ENCODE peak calls at places on chromosomes 13 and 19, in five cellular contexts. M, T, F, A and H are unnamed samples.

GRCh38 chr19:28646629-28647028 is 566.3 kb downstream of the UQCRFS1 start:
- DNase-seq in T (no peak), A (no peak), F (no peak), M (no peak), H (no peak)

GRCh38 chr19:56601375-56601774 is 6.3 kb downstream of the ZNF71 start:
- DNase-seq in F (no peak), A (no peak), M (no peak), T (no peak), H (no peak)

GRCh38 chr13:21584973-21585592 is 18.9 kb downstream of the MICU2 start:
- DNase-seq in F (no peak), A (no peak), M (no peak), T (no peak), H (no peak)

GRCh38 chr13:30907167-30907761 is 1.2 kb downstream of the MEDAG start:
- DNase-seq in M (no peak), A (no peak), T (no peak), F (peak; percentile 34), H (peak; percentile 65)

GRCh38 chr19:34559045-34559444 is 77.5 kb downstream of the WTIP start:
- DNase-seq in T (no peak), F (no peak), M (no peak), A (no peak), H (peak; percentile 52)

GRCh38 chr13:99892866-99893504 is 78.6 kb downstream of the ZIC5 start:
- DNase-seq in F (no peak), M (no peak), T (no peak), A (no peak), H (no peak)

GRCh38 chr19:11325544-11325943 is 13.9 kb downstream of the RAB3D start:
- DNase-seq in M (no peak), T (no peak), F (no peak), A (no peak), H (no peak)

GRCh38 chr19:54521860-54522513 is 19.4 kb downstream of the LAIR2 start:
- DNase-seq in A (no peak), T (no peak), M (no peak), F (no peak), H (no peak)

GRCh38 chr19:51652266-51652665 is 5.6 kb upstream of the SIGLEC14 start:
- DNase-seq in A (no peak), F (no peak), T (no peak), M (no peak), H (no peak)

GRCh38 chr13:113855931-113856715 is 7.8 kb downstream of the GAS6 start:
- DNase-seq in M (no peak), F (peak; percentile 21), A (peak; percentile 52), T (no peak), H (peak; percentile 68)

GRCh38 chr19:51660975-51661600 is 14.5 kb upstream of the SIGLEC14 start:
- DNase-seq in F (peak; percentile 80), A (no peak), T (peak; percentile 65), M (peak; percentile 85), H (no peak)

GRCh38 chr19:28556371-28556770 is 656.6 kb downstream of the UQCRFS1 start:
- DNase-seq in A (no peak), M (no peak), T (no peak), F (no peak), H (no peak)

GRCh38 chr19:8571006-8571411 is 6.2 kb downstream of the MYO1F start:
- DNase-seq in F (no peak), M (no peak), A (peak; percentile 62), T (peak; percentile 47), H (no peak)

GRCh38 chr19:19105365-19106060 is 32.8 kb downstream of the TMEM161A start:
- DNase-seq in M (peak; percentile 57), T (peak; percentile 51), A (no peak), F (peak; percentile 87), H (peak; percentile 79)

GRCh38 chr19:1173160-1173844 is 766 bp downstream of the SBNO2 start:
- DNase-seq in A (peak; percentile 79), T (no peak), M (no peak), F (peak; percentile 65), H (peak; percentile 85)

GRCh38 chr19:44808463-44809371 is at the start of gene BCAM:
- DNase-seq in M (peak; percentile 57), F (peak; percentile 89), A (peak; percentile 75), T (peak; percentile 82), H (peak; percentile 87)

GRCh38 chr19:43780706-43781525 is at the start of gene KCNN4:
- DNase-seq in M (no peak), F (no peak), A (no peak), T (peak; percentile 57), H (peak; percentile 79)

GRCh38 chr19:43781630-43782310 is 997 bp upstream of the KCNN4 start:
- DNase-seq in T (no peak), M (no peak), F (no peak), A (no peak), H (no peak)

GRCh38 chr19:43778651-43779050 is 2.1 kb downstream of the KCNN4 start:
- DNase-seq in T (no peak), A (no peak), M (no peak), F (no peak), H (no peak)

GRCh38 chr19:43779147-43779819 is 1.5 kb downstream of the KCNN4 start:
- DNase-seq in A (no peak), F (no peak), M (no peak), T (peak; percentile 68), H (peak; percentile 69)

DNA sequence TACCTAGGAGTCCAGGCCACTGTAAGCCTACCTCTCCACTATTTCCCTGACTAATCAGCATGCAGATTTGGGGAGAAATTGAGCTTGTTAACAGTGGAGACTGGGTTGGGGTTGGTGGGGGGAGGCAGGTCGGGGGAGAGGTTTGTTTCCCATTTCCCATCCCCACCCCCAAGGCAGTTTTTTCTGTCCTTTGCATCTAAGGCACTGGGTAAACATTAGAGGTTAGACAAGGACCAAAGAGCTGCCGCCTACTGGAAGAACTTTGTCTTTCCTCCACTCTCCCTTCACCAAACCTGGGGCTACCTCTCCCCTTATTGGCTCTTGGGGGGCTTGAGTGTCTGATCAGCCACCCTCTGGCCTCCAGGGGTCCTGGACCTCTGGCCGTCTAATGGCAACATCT is 953 bp downstream of the KCNN4 start:
- DNase-seq in T (no peak), A (no peak), M (no peak), F (no peak), H (no peak)
- H3K4me1 ChIP-seq in T (peaks cover 49% of the 10 kb centered on the region), A (peaks cover 65% of the 10 kb centered on the region), M (peaks cover 28% of the 10 kb centered on the region), F (peaks cover under 1% of the 10 kb centered on the region), H (peaks cover 51% of the 10 kb centered on the region)

DNA sequence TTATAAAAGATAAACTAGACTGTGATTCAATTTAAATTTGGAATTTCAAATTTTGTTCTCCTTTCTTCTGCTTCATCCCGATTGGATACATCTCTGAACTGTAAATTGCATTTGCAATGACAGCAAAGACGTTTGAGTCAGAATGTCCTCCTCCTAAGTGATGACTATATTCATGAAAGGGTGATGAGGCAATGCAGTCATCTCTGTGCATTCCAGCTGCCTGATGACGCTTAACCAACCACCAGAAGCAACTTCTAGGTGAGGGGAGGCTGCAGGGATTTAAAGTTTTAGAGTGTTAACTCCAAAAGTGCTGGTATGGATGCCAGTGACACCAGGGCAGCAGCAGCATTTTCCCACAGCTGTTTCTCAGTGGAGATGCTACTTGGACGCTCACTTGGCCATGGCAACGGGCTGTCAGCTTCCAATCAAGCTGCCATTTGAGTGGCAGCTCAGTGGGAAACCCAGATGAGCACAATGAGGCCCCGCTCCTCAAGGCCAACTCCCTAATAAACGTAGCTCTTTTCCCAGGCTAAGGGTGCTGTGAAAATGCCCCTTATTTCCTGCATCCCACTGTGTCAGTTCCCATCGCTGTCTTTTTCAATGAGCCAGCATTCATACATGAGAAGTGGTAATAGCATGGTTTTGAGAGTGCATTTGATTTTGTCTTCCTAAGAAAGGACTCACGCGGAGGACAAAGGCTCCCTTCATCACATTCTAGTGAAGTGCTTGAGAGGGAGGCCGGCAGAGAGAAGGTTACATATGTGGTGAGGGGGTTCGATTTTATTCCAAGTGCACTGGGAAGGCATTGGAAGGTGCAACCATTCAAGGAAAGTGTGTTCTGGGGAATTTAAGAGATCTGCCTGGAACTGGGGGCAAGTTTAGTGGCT is 45.2 kb upstream of the AMER2 start:
- DNase-seq in M (no peak), A (no peak), T (no peak), F (no peak), H (no peak)
- TF ChIP-seq EP300 in M (no peak), A (no peak), T (no peak), F (no peak), H (no peak)

GRCh38 chr13:44299544-44299943 is 74.1 kb upstream of the SERP2 start:
- DNase-seq in A (no peak), M (no peak), F (no peak), T (no peak), H (no peak)

GRCh38 chr13:44301639-44302015 is 72.0 kb upstream of the SERP2 start:
- DNase-seq in F (no peak), A (no peak), M (no peak), T (no peak), H (no peak)

GRCh38 chr13:44299142-44299541 is 74.5 kb upstream of the SERP2 start:
- DNase-seq in A (no peak), T (no peak), M (no peak), F (no peak), H (no peak)

GRCh38 chr13:44302233-44302632 is 71.4 kb upstream of the SERP2 start:
- DNase-seq in M (no peak), A (no peak), F (no peak), T (no peak), H (no peak)

DNA sequence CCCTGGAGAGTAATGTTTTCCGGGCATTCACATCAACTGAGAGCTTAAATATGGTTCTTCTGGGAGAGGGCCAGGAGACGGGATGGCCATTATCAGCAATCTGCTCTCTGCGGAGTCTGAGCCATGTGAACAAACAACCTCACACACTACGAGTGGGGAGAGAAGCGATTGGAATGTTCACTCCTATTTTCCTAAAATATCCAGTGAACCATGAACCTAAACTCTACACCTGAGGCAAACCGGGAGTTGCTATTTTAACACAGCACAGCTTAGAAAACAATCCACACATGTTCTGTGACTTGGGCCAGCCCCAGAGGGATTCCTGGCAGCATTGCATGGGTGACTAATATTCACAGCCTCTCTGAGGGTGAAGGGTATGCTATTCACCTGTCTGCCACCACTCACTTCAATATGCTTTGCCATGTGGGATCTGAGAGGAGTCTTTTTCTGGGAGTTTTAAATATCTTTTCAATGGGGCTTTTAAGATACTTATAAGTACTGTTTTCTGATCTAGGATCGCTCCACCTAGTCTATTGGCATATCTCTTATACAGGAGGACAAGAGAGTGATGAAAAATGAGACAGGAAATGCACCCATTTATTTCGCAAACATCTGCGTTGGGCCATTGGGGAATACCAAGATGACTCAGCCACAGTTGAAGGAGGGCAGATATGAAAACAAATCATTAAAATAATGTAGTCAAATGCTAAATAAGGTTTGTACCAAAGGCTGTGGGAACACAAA is 72.6 kb upstream of the SERP2 start:
- DNase-seq in F (peak; percentile 42), A (no peak), M (no peak), T (peak; percentile 66), H (peak; percentile 66)
- H3K4me1 ChIP-seq in F (peaks cover 15% of the 10 kb centered on the region), A (peaks cover 36% of the 10 kb centered on the region), M (peaks cover 16% of the 10 kb centered on the region), T (peaks cover 30% of the 10 kb centered on the region), H (peaks cover 15% of the 10 kb centered on the region)

GRCh38 chr13:96475103-96475502 is 385.2 kb downstream of the HS6ST3 start:
- DNase-seq in T (no peak), M (no peak), F (no peak), A (no peak), H (no peak)

GRCh38 chr13:96473463-96474157 is 383.7 kb downstream of the HS6ST3 start:
- DNase-seq in F (no peak), T (no peak), A (no peak), M (no peak), H (no peak)

DNA sequence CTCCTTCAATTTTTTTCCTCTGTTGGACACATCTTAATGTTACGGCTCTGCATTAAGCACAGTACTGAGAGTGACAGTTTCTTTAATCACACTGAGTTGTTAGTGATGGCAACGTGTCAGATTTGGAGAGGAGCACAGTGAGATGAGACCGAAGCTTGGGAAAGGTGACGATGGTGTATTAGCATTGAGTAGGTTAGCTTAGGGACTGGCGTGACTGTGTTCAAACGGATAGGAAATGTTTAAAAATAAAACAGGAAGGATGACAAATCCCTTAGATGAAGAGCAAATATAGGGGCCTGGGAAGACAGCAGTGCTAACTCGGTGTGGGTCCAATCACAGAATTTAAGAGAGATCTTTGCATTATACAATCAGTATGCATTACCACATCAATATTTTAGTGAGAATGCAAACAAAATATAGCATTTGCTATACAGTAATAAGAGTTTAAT is 384.3 kb downstream of the HS6ST3 start:
- DNase-seq in A (no peak), F (no peak), T (no peak), M (no peak), H (no peak)
- TF ChIP-seq EP300 in A (no peak), F (no peak), T (no peak), M (no peak), H (no peak)